ENCODE peak calls at places on chromosome 19, in four cellular contexts. C, Q, S and F are unnamed samples.

GRCh38 chr19:47124937-47125668 is 5.5 kb upstream of the SAE1 start:
- DNase-seq in C (no peak), Q (peak; percentile 73), S (peak; percentile 86), F (peak; percentile 61)

GRCh38 chr19:1952635-1953034 is 11.7 kb downstream of the CSNK1G2 start:
- DNase-seq in C (no peak), Q (no peak), S (no peak), F (no peak)

GRCh38 chr19:11164879-11165406 is 9.4 kb upstream of the SPC24 start:
- DNase-seq in C (no peak), Q (no peak), S (peak; percentile 23), F (no peak)

GRCh38 chr19:21694171-21694906 is 73.0 kb downstream of the ZNF100 start:
- DNase-seq in C (no peak), Q (no peak), S (no peak), F (no peak)

GRCh38 chr19:33674575-33675367 is 53.0 kb downstream of the CHST8 start:
- DNase-seq in C (no peak), Q (no peak), S (no peak), F (no peak)

GRCh38 chr19:54248016-54248601 is 5.5 kb upstream of the LILRA6 start:
- DNase-seq in C (no peak), Q (no peak), S (peak; percentile 51), F (peak; percentile 12)

GRCh38 chr19:45103200-45103624 is 10.2 kb downstream of the PPP1R37 start:
- DNase-seq in C (no peak), Q (no peak), S (peak; percentile 63), F (no peak)

GRCh38 chr19:50490991-50491472 is 14.4 kb upstream of the GARIN5A start:
- DNase-seq in C (no peak), Q (no peak), S (no peak), F (no peak)

GRCh38 chr19:47226426-47227346 is 4.3 kb downstream of the BBC3 start:
- DNase-seq in C (no peak), Q (no peak), S (peak; percentile 74), F (peak; percentile 68)

GRCh38 chr19:48506138-48506733 is 5.4 kb downstream of the LMTK3 start:
- DNase-seq in C (no peak), Q (peak; percentile 42), S (peak; percentile 66), F (peak; percentile 60)

GRCh38 chr19:11089254-11090013 is at the start of gene LDLR:
- DNase-seq in C (peak; percentile 66), Q (peak; percentile 93), S (peak; percentile 96), F (peak; percentile 97)

GRCh38 chr19:38221421-38221820 is 2.6 kb downstream of the DPF1 start:
- DNase-seq in C (no peak), Q (no peak), S (no peak), F (no peak)

GRCh38 chr19:38223617-38224013 is 407 bp downstream of the DPF1 start:
- DNase-seq in C (no peak), Q (no peak), S (no peak), F (no peak)

GRCh38 chr19:38221919-38222828 is 1.8 kb downstream of the DPF1 start:
- DNase-seq in C (no peak), Q (no peak), S (no peak), F (no peak)

GRCh38 chr19:38224014-38224862 is at the start of gene DPF1:
- DNase-seq in C (peak; percentile 15), Q (peak; percentile 44), S (peak; percentile 55), F (peak; percentile 73)

GRCh38 chr19:38223119-38223523 is 901 bp downstream of the DPF1 start:
- DNase-seq in C (no peak), Q (no peak), S (no peak), F (peak; percentile 16)
- H3K4me3 ChIP-seq in C (no peak overlapping the region), Q (no peak overlapping the region), S (no peak overlapping the region), F (no peak overlapping the region)

DNA sequence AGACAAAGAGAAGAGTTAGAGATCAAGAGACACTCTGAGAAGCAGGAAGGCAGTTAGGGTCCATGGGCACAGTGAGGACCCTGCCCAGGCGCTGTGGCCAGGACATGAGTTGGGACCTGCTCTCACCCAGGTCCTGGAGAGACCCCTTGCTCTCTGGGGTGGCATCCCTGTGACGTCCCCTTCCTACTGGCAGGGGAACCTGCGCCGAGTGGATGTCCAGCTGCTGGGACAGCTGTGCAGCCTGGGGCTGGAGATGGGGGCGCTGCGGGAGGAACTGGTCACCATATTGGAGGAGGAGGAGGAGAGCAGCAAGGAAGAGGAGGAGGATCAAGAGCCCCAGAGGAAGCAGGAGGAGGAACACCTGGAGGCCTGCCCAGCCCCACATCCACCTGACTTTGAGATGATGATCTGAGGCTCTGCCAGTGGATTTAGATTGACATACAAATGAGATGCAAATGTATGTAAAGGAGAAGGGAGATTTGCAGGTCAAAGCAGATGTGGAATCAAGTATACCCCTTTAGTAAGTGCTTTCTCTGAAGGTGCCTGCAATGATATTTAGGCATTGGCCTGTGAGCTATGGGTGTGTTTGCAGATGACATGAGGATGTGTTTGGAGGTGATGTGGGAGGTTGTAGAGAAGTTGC is 978 bp downstream of the ERICH4 start:
- DNase-seq in C (no peak), Q (no peak), S (no peak), F (no peak)
- H3K4me3 ChIP-seq in C (no peak overlapping the region), Q (no peak overlapping the region), S (no peak overlapping the region), F (no peak overlapping the region)

DNA sequence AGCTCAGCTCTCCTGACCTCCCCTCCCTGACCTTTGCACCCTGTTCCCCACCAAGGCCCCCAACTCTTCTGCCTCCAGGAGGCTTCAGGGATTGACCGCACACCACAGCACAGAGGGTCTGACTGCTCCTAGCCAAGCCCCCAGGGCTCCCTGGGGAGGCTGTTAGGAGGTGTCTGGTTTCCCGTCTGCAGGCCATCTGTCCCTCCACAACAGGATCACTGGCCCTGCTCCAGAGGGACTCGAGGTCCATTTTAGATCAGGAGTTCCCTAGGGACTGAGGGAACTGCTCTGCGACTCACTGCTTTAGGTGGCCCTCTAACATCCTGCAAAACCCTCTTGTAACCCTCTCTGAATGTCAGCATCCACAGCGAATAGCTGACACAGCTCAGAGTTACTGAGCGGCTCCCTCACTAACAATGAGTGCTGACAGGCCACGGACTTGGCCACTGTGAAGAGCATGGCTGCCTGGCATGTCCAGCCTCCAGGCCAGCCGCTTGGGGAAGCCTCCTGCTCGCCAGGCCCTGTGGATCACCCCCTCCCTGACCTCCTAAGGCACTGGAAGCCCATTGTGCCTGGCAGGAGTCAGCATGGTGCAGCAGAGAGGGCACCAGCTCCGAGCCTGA is 17.7 kb downstream of the GRIK5 start:
- DNase-seq in C (no peak), Q (peak; percentile 14), S (no peak), F (no peak)
- H3K4me3 ChIP-seq in C (no peak overlapping the region), Q (no peak overlapping the region), S (no peak overlapping the region), F (no peak overlapping the region)

GRCh38 chr19:23909222-23909621 is 5.5 kb upstream of the ZNF726 start:
- DNase-seq in C (no peak), Q (no peak), S (no peak), F (no peak)

GRCh38 chr19:23917856-23918255 is 3.2 kb downstream of the ZNF726 start:
- DNase-seq in C (no peak), Q (peak; percentile 64), S (peak; percentile 1), F (no peak)

GRCh38 chr19:23916991-23917390 is 2.3 kb downstream of the ZNF726 start:
- DNase-seq in C (no peak), Q (peak; percentile 46), S (peak; percentile 13), F (no peak)

GRCh38 chr19:23914402-23915286 is at the start of gene ZNF726:
- DNase-seq in C (peak; percentile 81), Q (peak; percentile 87), S (peak; percentile 97), F (peak; percentile 92)

GRCh38 chr19:23913931-23914330 is 755 bp upstream of the ZNF726 start:
- DNase-seq in C (no peak), Q (no peak), S (no peak), F (no peak)
- H3K4me3 ChIP-seq in C (peak overlapping the region; percentile 57), Q (no peak overlapping the region), S (no peak overlapping the region), F (peak overlapping the region; percentile 66)

GRCh38 chr19:15730538-15730937 is 2.7 kb downstream of the OR10H2 start:
- DNase-seq in C (no peak), Q (no peak), S (no peak), F (peak; percentile 46)
- H3K4me3 ChIP-seq in C (no peak overlapping the region), Q (no peak overlapping the region), S (no peak overlapping the region), F (no peak overlapping the region)

GRCh38 chr19:8608858-8609209 is 1.7 kb downstream of the ADAMTS10 start:
- DNase-seq in C (no peak), Q (no peak), S (no peak), F (no peak)
- H3K4me3 ChIP-seq in C (no peak overlapping the region), Q (no peak overlapping the region), S (peak overlapping the region; percentile 85), F (no peak overlapping the region)